ENCODE peak calls at places on chromosomes 1 and 21, in five cellular contexts. Y is NCI-H1436; F is GM23338; M is COR-L47; D is activated naive CD8-positive, alpha-beta T cell treated with anti-CD3 and anti-CD28 coated beads, Interleukin-2, amount 50 U/mL, for 24 hours. X is an unnamed sample.

GRCh38 chr1:156371553-156372264 is 2.7 kb downstream of the RHBG start:
- DNase-seq in Y (no peak), F (no peak), M (no peak), D (no peak), X (peak; percentile 55)

GRCh38 chr21:43893536-43894205 is 28.6 kb downstream of the AGPAT3 start:
- DNase-seq in Y (no peak), F (no peak), M (no peak), D (peak; percentile 27), X (no peak)

GRCh38 chr1:35594005-35594760 is 21.1 kb downstream of the TFAP2E start:
- DNase-seq in Y (no peak), F (no peak), M (no peak), D (no peak), X (no peak)

GRCh38 chr1:34984435-34985062 is 598 bp downstream of the TMEM35B start:
- DNase-seq in Y (no peak), F (no peak), M (peak; percentile 7), D (no peak), X (peak; percentile 41)

GRCh38 chr1:101178341-101178687 is 58.5 kb upstream of the S1PR1 start:
- DNase-seq in Y (no peak), F (no peak), M (no peak), D (no peak), X (no peak)

GRCh38 chr1:201473296-201473695 is 4.3 kb upstream of the PHLDA3 start:
- DNase-seq in Y (no peak), F (no peak), M (no peak), D (no peak), X (no peak)

GRCh38 chr1:115624859-115625258 is 16.9 kb upstream of the VANGL1 start:
- DNase-seq in Y (no peak), F (no peak), M (no peak), D (no peak), X (no peak)

GRCh38 chr1:34985063-34985770 is at the start of gene TMEM35B:
- DNase-seq in Y (peak; percentile 24), F (peak; percentile 77), M (peak; percentile 52), D (peak; percentile 82), X (peak; percentile 79)

GRCh38 chr1:60130703-60131102 is 57.1 kb upstream of the C1orf87 start:
- DNase-seq in Y (no peak), F (no peak), M (no peak), D (no peak), X (no peak)

GRCh38 chr1:230495891-230496385 is 69.8 kb upstream of the PGBD5 start:
- DNase-seq in Y (no peak), F (no peak), M (no peak), D (no peak), X (no peak)

GRCh38 chr1:91647061-91647460 is 146.4 kb downstream of the CDC7 start:
- DNase-seq in Y (no peak), F (no peak), M (no peak), D (no peak), X (no peak)

GRCh38 chr1:42523171-42523570 is 60.1 kb downstream of the CCDC30 start:
- DNase-seq in Y (no peak), F (no peak), M (no peak), D (no peak), X (no peak)

GRCh38 chr1:161007369-161007768 is 13.6 kb downstream of the F11R start:
- DNase-seq in Y (no peak), F (no peak), M (no peak), D (no peak), X (no peak)

GRCh38 chr1:69567847-69568434 is at the start of gene LRRC7:
- DNase-seq in Y (peak; percentile 74), F (peak; percentile 61), M (peak; percentile 74), D (peak; percentile 19), X (peak; percentile 77)

GRCh38 chr1:244801246-244801645 is 34.2 kb upstream of the COX20 start:
- DNase-seq in Y (no peak), F (peak; percentile 73), M (peak; percentile 14), D (peak; percentile 52), X (no peak)

GRCh38 chr1:151720190-151720953 is 950 bp upstream of the RIIAD1 start:
- DNase-seq in Y (no peak), F (no peak), M (no peak), D (no peak), X (peak; percentile 36)

GRCh38 chr1:226976671-226977287 is 36.7 kb downstream of the COQ8A start:
- DNase-seq in Y (no peak), F (no peak), M (no peak), D (no peak), X (no peak)

GRCh38 chr1:112983540-112984131 is 27.6 kb upstream of the SLC16A1 start:
- DNase-seq in Y (no peak), F (no peak), M (no peak), D (no peak), X (no peak)

GRCh38 chr21:35048183-35048601 is 910 bp downstream of the RUNX1 start:
- DNase-seq in Y (no peak), F (no peak), M (no peak), D (peak; percentile 44), X (no peak)

GRCh38 chr1:219587817-219588561 is 24.9 kb downstream of the ZC3H11B start:
- DNase-seq in Y (peak; percentile 40), F (no peak), M (no peak), D (no peak), X (no peak)

GRCh38 chr1:112673589-112674439 is 645 bp upstream of the MOV10 start:
- DNase-seq in Y (no peak), F (peak; percentile 56), M (no peak), D (no peak), X (peak; percentile 65)

X was measured in left kidney.